ENCODE peak calls at places on chromosomes 11 and 22, in ten cellular contexts. One of them, this sample, is unnamed.

GRCh38 chr11:88297320-88298263 is 39.9 kb downstream of the CTSC start:
- DNase-seq in ovary: no peak
- DNase-seq in activated effector memory CD4-positive, alpha-beta T cell treated with Interleukin-2 at 50 U/mL for 16 hours: no peak
- DNase-seq in HTR-8/SVneo: no peak
- DNase-seq in activated T-helper 1 cell treated with Interleukin-2 at 50 U/mL for 16 hours: no peak
- DNase-seq in midbrain: no peak
- DNase-seq in fibroblast of pulmonary artery: no peak
- DNase-seq in T47D: no peak
- DNase-seq in globus pallidus: no peak
- DNase-seq in NCI-H1417: peak
- DNase-seq in this sample: peak

GRCh38 chr11:26187639-26188038 is 144.3 kb upstream of the ANO3 start:
- DNase-seq in activated effector memory CD4-positive, alpha-beta T cell treated with Interleukin-2 at 50 U/mL for 16 hours: no peak
- DNase-seq in fibroblast of pulmonary artery: peak
- DNase-seq in midbrain: no peak
- DNase-seq in T47D: peak
- DNase-seq in globus pallidus: no peak
- DNase-seq in ovary: no peak
- DNase-seq in activated T-helper 1 cell treated with Interleukin-2 at 50 U/mL for 16 hours: no peak
- DNase-seq in NCI-H1417: no peak
- DNase-seq in HTR-8/SVneo: peak
- DNase-seq in this sample: no peak

GRCh38 chr11:73158356-73159051 is 16.4 kb upstream of the FCHSD2 start:
- DNase-seq in globus pallidus: no peak
- DNase-seq in fibroblast of pulmonary artery: peak
- DNase-seq in activated T-helper 1 cell treated with Interleukin-2 at 50 U/mL for 16 hours: no peak
- DNase-seq in ovary: no peak
- DNase-seq in T47D: no peak
- DNase-seq in HTR-8/SVneo: peak
- DNase-seq in NCI-H1417: no peak
- DNase-seq in activated effector memory CD4-positive, alpha-beta T cell treated with Interleukin-2 at 50 U/mL for 16 hours: no peak
- DNase-seq in midbrain: no peak
- DNase-seq in this sample: no peak

GRCh38 chr11:128716661-128717210 is 22.9 kb downstream of the FLI1 start:
- DNase-seq in activated effector memory CD4-positive, alpha-beta T cell treated with Interleukin-2 at 50 U/mL for 16 hours: peak
- DNase-seq in activated T-helper 1 cell treated with Interleukin-2 at 50 U/mL for 16 hours: no peak
- DNase-seq in midbrain: no peak
- DNase-seq in NCI-H1417: no peak
- DNase-seq in T47D: no peak
- DNase-seq in globus pallidus: no peak
- DNase-seq in ovary: no peak
- DNase-seq in fibroblast of pulmonary artery: peak
- DNase-seq in HTR-8/SVneo: no peak
- DNase-seq in this sample: no peak

GRCh38 chr22:50577987-50578775 is at the start of gene CPT1B:
- DNase-seq in activated T-helper 1 cell treated with Interleukin-2 at 50 U/mL for 16 hours: no peak
- DNase-seq in T47D: no peak
- DNase-seq in globus pallidus: no peak
- DNase-seq in activated effector memory CD4-positive, alpha-beta T cell treated with Interleukin-2 at 50 U/mL for 16 hours: no peak
- DNase-seq in NCI-H1417: no peak
- DNase-seq in HTR-8/SVneo: no peak
- DNase-seq in fibroblast of pulmonary artery: no peak
- DNase-seq in midbrain: no peak
- DNase-seq in ovary: no peak
- DNase-seq in this sample: no peak

GRCh38 chr11:111541209-111542061 is 915 bp downstream of the LAYN start:
- DNase-seq in NCI-H1417: no peak
- DNase-seq in activated effector memory CD4-positive, alpha-beta T cell treated with Interleukin-2 at 50 U/mL for 16 hours: no peak
- DNase-seq in ovary: peak
- DNase-seq in activated T-helper 1 cell treated with Interleukin-2 at 50 U/mL for 16 hours: no peak
- DNase-seq in T47D: peak
- DNase-seq in HTR-8/SVneo: peak
- DNase-seq in globus pallidus: peak
- DNase-seq in midbrain: no peak
- DNase-seq in fibroblast of pulmonary artery: peak
- DNase-seq in this sample: no peak

GRCh38 chr22:35604671-35605457 is 12.3 kb downstream of the MB start:
- DNase-seq in fibroblast of pulmonary artery: peak
- DNase-seq in T47D: no peak
- DNase-seq in activated effector memory CD4-positive, alpha-beta T cell treated with Interleukin-2 at 50 U/mL for 16 hours: no peak
- DNase-seq in ovary: no peak
- DNase-seq in activated T-helper 1 cell treated with Interleukin-2 at 50 U/mL for 16 hours: no peak
- DNase-seq in midbrain: no peak
- DNase-seq in globus pallidus: no peak
- DNase-seq in HTR-8/SVneo: peak
- DNase-seq in NCI-H1417: no peak
- DNase-seq in this sample: no peak

GRCh38 chr11:9047986-9048522 is 43.3 kb downstream of the SCUBE2 start:
- DNase-seq in activated T-helper 1 cell treated with Interleukin-2 at 50 U/mL for 16 hours: no peak
- DNase-seq in globus pallidus: no peak
- DNase-seq in activated effector memory CD4-positive, alpha-beta T cell treated with Interleukin-2 at 50 U/mL for 16 hours: no peak
- DNase-seq in midbrain: no peak
- DNase-seq in ovary: no peak
- DNase-seq in T47D: no peak
- DNase-seq in fibroblast of pulmonary artery: peak
- DNase-seq in NCI-H1417: no peak
- DNase-seq in HTR-8/SVneo: no peak
- DNase-seq in this sample: no peak

GRCh38 chr11:13367115-13367514 is 89.5 kb downstream of the BMAL1 start:
- DNase-seq in fibroblast of pulmonary artery: no peak
- DNase-seq in T47D: no peak
- DNase-seq in globus pallidus: no peak
- DNase-seq in HTR-8/SVneo: no peak
- DNase-seq in NCI-H1417: no peak
- DNase-seq in midbrain: no peak
- DNase-seq in activated T-helper 1 cell treated with Interleukin-2 at 50 U/mL for 16 hours: no peak
- DNase-seq in activated effector memory CD4-positive, alpha-beta T cell treated with Interleukin-2 at 50 U/mL for 16 hours: no peak
- DNase-seq in ovary: no peak
- DNase-seq in this sample: no peak

GRCh38 chr11:75325713-75326438 is 25.6 kb downstream of the ARRB1 start:
- DNase-seq in NCI-H1417: no peak
- DNase-seq in fibroblast of pulmonary artery: peak
- DNase-seq in activated T-helper 1 cell treated with Interleukin-2 at 50 U/mL for 16 hours: no peak
- DNase-seq in HTR-8/SVneo: peak
- DNase-seq in globus pallidus: no peak
- DNase-seq in midbrain: no peak
- DNase-seq in T47D: peak
- DNase-seq in ovary: peak
- DNase-seq in activated effector memory CD4-positive, alpha-beta T cell treated with Interleukin-2 at 50 U/mL for 16 hours: no peak
- DNase-seq in this sample: no peak

GRCh38 chr22:49147171-49147570 is 680.5 kb downstream of the BRD1 start:
- DNase-seq in activated T-helper 1 cell treated with Interleukin-2 at 50 U/mL for 16 hours: no peak
- DNase-seq in NCI-H1417: no peak
- DNase-seq in ovary: no peak
- DNase-seq in midbrain: no peak
- DNase-seq in HTR-8/SVneo: no peak
- DNase-seq in activated effector memory CD4-positive, alpha-beta T cell treated with Interleukin-2 at 50 U/mL for 16 hours: no peak
- DNase-seq in fibroblast of pulmonary artery: no peak
- DNase-seq in globus pallidus: no peak
- DNase-seq in T47D: no peak
- DNase-seq in this sample: no peak

GRCh38 chr11:89491141-89491690 is at the start of gene NOX4:
- DNase-seq in T47D: no peak
- DNase-seq in activated effector memory CD4-positive, alpha-beta T cell treated with Interleukin-2 at 50 U/mL for 16 hours: no peak
- DNase-seq in HTR-8/SVneo: peak
- DNase-seq in activated T-helper 1 cell treated with Interleukin-2 at 50 U/mL for 16 hours: no peak
- DNase-seq in globus pallidus: peak
- DNase-seq in NCI-H1417: no peak
- DNase-seq in midbrain: peak
- DNase-seq in ovary: peak
- DNase-seq in fibroblast of pulmonary artery: peak
- DNase-seq in this sample: no peak

GRCh38 chr22:31075961-31076360 is 5.2 kb upstream of the SMTN start:
- DNase-seq in activated T-helper 1 cell treated with Interleukin-2 at 50 U/mL for 16 hours: no peak
- DNase-seq in NCI-H1417: no peak
- DNase-seq in ovary: peak
- DNase-seq in globus pallidus: no peak
- DNase-seq in T47D: no peak
- DNase-seq in HTR-8/SVneo: no peak
- DNase-seq in fibroblast of pulmonary artery: peak
- DNase-seq in midbrain: no peak
- DNase-seq in activated effector memory CD4-positive, alpha-beta T cell treated with Interleukin-2 at 50 U/mL for 16 hours: no peak
- DNase-seq in this sample: no peak

GRCh38 chr11:24267015-24267414 is 229.8 kb upstream of the LUZP2 start:
- DNase-seq in NCI-H1417: peak
- DNase-seq in HTR-8/SVneo: no peak
- DNase-seq in activated T-helper 1 cell treated with Interleukin-2 at 50 U/mL for 16 hours: no peak
- DNase-seq in globus pallidus: no peak
- DNase-seq in midbrain: no peak
- DNase-seq in activated effector memory CD4-positive, alpha-beta T cell treated with Interleukin-2 at 50 U/mL for 16 hours: no peak
- DNase-seq in T47D: no peak
- DNase-seq in ovary: no peak
- DNase-seq in fibroblast of pulmonary artery: no peak
- DNase-seq in this sample: no peak

GRCh38 chr11:1153951-1154487 is 3.7 kb upstream of the MUC5AC start:
- DNase-seq in NCI-H1417: no peak
- DNase-seq in HTR-8/SVneo: peak
- DNase-seq in activated T-helper 1 cell treated with Interleukin-2 at 50 U/mL for 16 hours: no peak
- DNase-seq in ovary: peak
- DNase-seq in T47D: peak
- DNase-seq in fibroblast of pulmonary artery: peak
- DNase-seq in midbrain: no peak
- DNase-seq in activated effector memory CD4-positive, alpha-beta T cell treated with Interleukin-2 at 50 U/mL for 16 hours: no peak
- DNase-seq in globus pallidus: no peak
- DNase-seq in this sample: no peak

GRCh38 chr22:39028281-39028680 is 7.4 kb downstream of the APOBEC3D start:
- DNase-seq in ovary: no peak
- DNase-seq in T47D: no peak
- DNase-seq in midbrain: no peak
- DNase-seq in activated T-helper 1 cell treated with Interleukin-2 at 50 U/mL for 16 hours: no peak
- DNase-seq in HTR-8/SVneo: no peak
- DNase-seq in NCI-H1417: no peak
- DNase-seq in globus pallidus: no peak
- DNase-seq in activated effector memory CD4-positive, alpha-beta T cell treated with Interleukin-2 at 50 U/mL for 16 hours: no peak
- DNase-seq in fibroblast of pulmonary artery: no peak
- DNase-seq in this sample: no peak

GRCh38 chr11:133821776-133822175 is 23.5 kb downstream of the SPATA19 start:
- DNase-seq in T47D: peak
- DNase-seq in NCI-H1417: peak
- DNase-seq in HTR-8/SVneo: peak
- DNase-seq in globus pallidus: peak
- DNase-seq in midbrain: peak
- DNase-seq in ovary: no peak
- DNase-seq in activated T-helper 1 cell treated with Interleukin-2 at 50 U/mL for 16 hours: no peak
- DNase-seq in activated effector memory CD4-positive, alpha-beta T cell treated with Interleukin-2 at 50 U/mL for 16 hours: no peak
- DNase-seq in fibroblast of pulmonary artery: peak
- DNase-seq in this sample: peak

GRCh38 chr22:46815132-46815531 is 52.7 kb downstream of the TBC1D22A start:
- DNase-seq in midbrain: no peak
- DNase-seq in fibroblast of pulmonary artery: no peak
- DNase-seq in globus pallidus: no peak
- DNase-seq in T47D: peak
- DNase-seq in activated T-helper 1 cell treated with Interleukin-2 at 50 U/mL for 16 hours: no peak
- DNase-seq in NCI-H1417: no peak
- DNase-seq in HTR-8/SVneo: no peak
- DNase-seq in ovary: no peak
- DNase-seq in activated effector memory CD4-positive, alpha-beta T cell treated with Interleukin-2 at 50 U/mL for 16 hours: no peak
- DNase-seq in this sample: no peak

GRCh38 chr11:17573526-17573925 is 26.5 kb downstream of the OTOG start:
- DNase-seq in midbrain: no peak
- DNase-seq in T47D: no peak
- DNase-seq in ovary: no peak
- DNase-seq in globus pallidus: no peak
- DNase-seq in activated effector memory CD4-positive, alpha-beta T cell treated with Interleukin-2 at 50 U/mL for 16 hours: no peak
- DNase-seq in HTR-8/SVneo: no peak
- DNase-seq in NCI-H1417: no peak
- DNase-seq in fibroblast of pulmonary artery: no peak
- DNase-seq in activated T-helper 1 cell treated with Interleukin-2 at 50 U/mL for 16 hours: no peak
- DNase-seq in this sample: no peak

GRCh38 chr22:43151251-43152000 is at the start of gene TSPO:
- DNase-seq in activated effector memory CD4-positive, alpha-beta T cell treated with Interleukin-2 at 50 U/mL for 16 hours: peak
- DNase-seq in fibroblast of pulmonary artery: peak
- DNase-seq in NCI-H1417: peak
- DNase-seq in ovary: peak
- DNase-seq in HTR-8/SVneo: peak
- DNase-seq in globus pallidus: peak
- DNase-seq in midbrain: peak
- DNase-seq in T47D: peak
- DNase-seq in activated T-helper 1 cell treated with Interleukin-2 at 50 U/mL for 16 hours: peak
- DNase-seq in this sample: peak

GRCh38 chr11:112610996-112611795 is 350.0 kb upstream of the NCAM1 start:
- DNase-seq in HTR-8/SVneo: no peak
- DNase-seq in globus pallidus: no peak
- DNase-seq in midbrain: no peak
- DNase-seq in fibroblast of pulmonary artery: peak
- DNase-seq in ovary: no peak
- DNase-seq in T47D: no peak
- DNase-seq in NCI-H1417: no peak
- DNase-seq in activated effector memory CD4-positive, alpha-beta T cell treated with Interleukin-2 at 50 U/mL for 16 hours: no peak
- DNase-seq in activated T-helper 1 cell treated with Interleukin-2 at 50 U/mL for 16 hours: no peak
- DNase-seq in this sample: peak

GRCh38 chr11:44955019-44955738 is 4.5 kb upstream of the TP53I11 start:
- DNase-seq in ovary: peak
- DNase-seq in T47D: no peak
- DNase-seq in globus pallidus: peak
- DNase-seq in activated effector memory CD4-positive, alpha-beta T cell treated with Interleukin-2 at 50 U/mL for 16 hours: no peak
- DNase-seq in NCI-H1417: no peak
- DNase-seq in activated T-helper 1 cell treated with Interleukin-2 at 50 U/mL for 16 hours: no peak
- DNase-seq in fibroblast of pulmonary artery: peak
- DNase-seq in HTR-8/SVneo: peak
- DNase-seq in midbrain: no peak
- DNase-seq in this sample: no peak

GRCh38 chr11:122468965-122469364 is 186.6 kb upstream of the UBASH3B start:
- DNase-seq in HTR-8/SVneo: no peak
- DNase-seq in NCI-H1417: no peak
- DNase-seq in T47D: no peak
- DNase-seq in ovary: no peak
- DNase-seq in midbrain: no peak
- DNase-seq in activated T-helper 1 cell treated with Interleukin-2 at 50 U/mL for 16 hours: no peak
- DNase-seq in globus pallidus: no peak
- DNase-seq in activated effector memory CD4-positive, alpha-beta T cell treated with Interleukin-2 at 50 U/mL for 16 hours: no peak
- DNase-seq in fibroblast of pulmonary artery: no peak
- DNase-seq in this sample: no peak

GRCh38 chr22:30325724-30326703 is 727 bp downstream of the TBC1D10A start:
- DNase-seq in fibroblast of pulmonary artery: no peak
- DNase-seq in activated T-helper 1 cell treated with Interleukin-2 at 50 U/mL for 16 hours: no peak
- DNase-seq in activated effector memory CD4-positive, alpha-beta T cell treated with Interleukin-2 at 50 U/mL for 16 hours: no peak
- DNase-seq in globus pallidus: no peak
- DNase-seq in ovary: no peak
- DNase-seq in NCI-H1417: peak
- DNase-seq in HTR-8/SVneo: no peak
- DNase-seq in midbrain: no peak
- DNase-seq in T47D: no peak
- DNase-seq in this sample: no peak

GRCh38 chr11:82080160-82080559 is 653.5 kb downstream of the FAM181B start:
- DNase-seq in HTR-8/SVneo: no peak
- DNase-seq in activated effector memory CD4-positive, alpha-beta T cell treated with Interleukin-2 at 50 U/mL for 16 hours: no peak
- DNase-seq in T47D: peak
- DNase-seq in midbrain: no peak
- DNase-seq in fibroblast of pulmonary artery: peak
- DNase-seq in ovary: no peak
- DNase-seq in activated T-helper 1 cell treated with Interleukin-2 at 50 U/mL for 16 hours: no peak
- DNase-seq in NCI-H1417: no peak
- DNase-seq in globus pallidus: no peak
- DNase-seq in this sample: no peak

GRCh38 chr11:119755351-119756071 is 26.5 kb upstream of the NECTIN1 start:
- DNase-seq in midbrain: no peak
- DNase-seq in fibroblast of pulmonary artery: no peak
- DNase-seq in HTR-8/SVneo: no peak
- DNase-seq in T47D: no peak
- DNase-seq in activated T-helper 1 cell treated with Interleukin-2 at 50 U/mL for 16 hours: no peak
- DNase-seq in globus pallidus: no peak
- DNase-seq in ovary: no peak
- DNase-seq in NCI-H1417: no peak
- DNase-seq in activated effector memory CD4-positive, alpha-beta T cell treated with Interleukin-2 at 50 U/mL for 16 hours: no peak
- DNase-seq in this sample: no peak

GRCh38 chr11:74694536-74694935 is 36.7 kb downstream of the CHRDL2 start:
- DNase-seq in globus pallidus: no peak
- DNase-seq in activated T-helper 1 cell treated with Interleukin-2 at 50 U/mL for 16 hours: no peak
- DNase-seq in activated effector memory CD4-positive, alpha-beta T cell treated with Interleukin-2 at 50 U/mL for 16 hours: no peak
- DNase-seq in HTR-8/SVneo: no peak
- DNase-seq in fibroblast of pulmonary artery: no peak
- DNase-seq in NCI-H1417: no peak
- DNase-seq in ovary: no peak
- DNase-seq in T47D: no peak
- DNase-seq in midbrain: no peak
- DNase-seq in this sample: no peak

GRCh38 chr11:20238712-20239111 is 78.4 kb upstream of the DBX1 start:
- DNase-seq in activated effector memory CD4-positive, alpha-beta T cell treated with Interleukin-2 at 50 U/mL for 16 hours: no peak
- DNase-seq in globus pallidus: no peak
- DNase-seq in midbrain: peak
- DNase-seq in fibroblast of pulmonary artery: no peak
- DNase-seq in HTR-8/SVneo: no peak
- DNase-seq in NCI-H1417: no peak
- DNase-seq in ovary: no peak
- DNase-seq in T47D: peak
- DNase-seq in activated T-helper 1 cell treated with Interleukin-2 at 50 U/mL for 16 hours: no peak
- DNase-seq in this sample: no peak

This sample was measured in NCI-H2081.